ENCODE peak calls at places on chromosomes 2 and 18, in four cellular contexts. One of them, this sample, is unnamed.

GRCh38 chr2:203861607-203862006 is 6.0 kb upstream of the CTLA4 start:
- DNase-seq in mesothelial cell of epicardium: no peak
- DNase-seq in kidney: no peak
- DNase-seq in activated effector memory CD4-positive, alpha-beta T cell treated with anti-CD3 and anti-CD28 coated beads, Interleukin-2, amount 50 U/mL, for 16 hours: no peak
- DNase-seq in this sample: no peak

GRCh38 chr2:74700643-74701377 is 46.8 kb downstream of the SEMA4F start:
- DNase-seq in mesothelial cell of epicardium: no peak
- DNase-seq in kidney: no peak
- DNase-seq in activated effector memory CD4-positive, alpha-beta T cell treated with anti-CD3 and anti-CD28 coated beads, Interleukin-2, amount 50 U/mL, for 16 hours: no peak
- DNase-seq in this sample: no peak

GRCh38 chr2:113699048-113699447 is 57.4 kb downstream of the SLC35F5 start:
- DNase-seq in mesothelial cell of epicardium: no peak
- DNase-seq in kidney: no peak
- DNase-seq in activated effector memory CD4-positive, alpha-beta T cell treated with anti-CD3 and anti-CD28 coated beads, Interleukin-2, amount 50 U/mL, for 16 hours: no peak
- DNase-seq in this sample: no peak

GRCh38 chr2:71669628-71670429 is 216.5 kb downstream of the DYSF start:
- DNase-seq in mesothelial cell of epicardium: no peak
- DNase-seq in kidney: no peak
- DNase-seq in activated effector memory CD4-positive, alpha-beta T cell treated with anti-CD3 and anti-CD28 coated beads, Interleukin-2, amount 50 U/mL, for 16 hours: no peak
- DNase-seq in this sample: peak; percentile 45

GRCh38 chr2:240472078-240472790 is 36.8 kb downstream of the GPC1 start:
- DNase-seq in mesothelial cell of epicardium: no peak
- DNase-seq in kidney: peak; percentile 52
- DNase-seq in activated effector memory CD4-positive, alpha-beta T cell treated with anti-CD3 and anti-CD28 coated beads, Interleukin-2, amount 50 U/mL, for 16 hours: no peak
- DNase-seq in this sample: no peak

GRCh38 chr18:58396966-58397365 is 231.9 kb downstream of the ALPK2 start:
- DNase-seq in mesothelial cell of epicardium: no peak
- DNase-seq in kidney: no peak
- DNase-seq in activated effector memory CD4-positive, alpha-beta T cell treated with anti-CD3 and anti-CD28 coated beads, Interleukin-2, amount 50 U/mL, for 16 hours: no peak
- DNase-seq in this sample: no peak

GRCh38 chr2:64698668-64699444 is 45.1 kb upstream of the SERTAD2 start:
- DNase-seq in mesothelial cell of epicardium: no peak
- DNase-seq in kidney: no peak
- DNase-seq in activated effector memory CD4-positive, alpha-beta T cell treated with anti-CD3 and anti-CD28 coated beads, Interleukin-2, amount 50 U/mL, for 16 hours: no peak
- DNase-seq in this sample: no peak

GRCh38 chr2:175914846-175915245 is 87.2 kb downstream of the LNPK start:
- DNase-seq in mesothelial cell of epicardium: no peak
- DNase-seq in kidney: no peak
- DNase-seq in activated effector memory CD4-positive, alpha-beta T cell treated with anti-CD3 and anti-CD28 coated beads, Interleukin-2, amount 50 U/mL, for 16 hours: no peak
- DNase-seq in this sample: no peak

This sample was measured in upper lobe of right lung.